ENCODE peak calls at places on chromosomes 12 and 14, in four cellular contexts. X, M, N and E are unnamed samples.

GRCh38 chr14:99360774-99361595 is 89.0 kb upstream of the BCL11B start:
- DNase-seq in X (no peak), M (no peak), N (peak; percentile 67), E (no peak)

GRCh38 chr14:45976001-45976400 is 675.6 kb downstream of the RPL10L start:
- DNase-seq in M (no peak), N (no peak), X (no peak), E (no peak)

GRCh38 chr12:29389295-29389919 is 8.4 kb upstream of the ERGIC2 start:
- DNase-seq in N (no peak), M (no peak), X (no peak), E (no peak)

GRCh38 chr12:110760204-110760609 is 17.5 kb upstream of the PPP1CC start:
- DNase-seq in N (no peak), X (no peak), M (no peak), E (no peak)

GRCh38 chr14:68379510-68380303 is 413.2 kb downstream of the ZFP36L1 start:
- DNase-seq in X (no peak), N (no peak), M (no peak), E (no peak)

GRCh38 chr14:104112609-104113571 is 25.5 kb upstream of the KIF26A start:
- DNase-seq in M (peak; percentile 21), X (no peak), N (no peak), E (no peak)

GRCh38 chr14:104094056-104094708 is 8.7 kb downstream of the ASPG start:
- DNase-seq in M (no peak), N (no peak), X (no peak), E (no peak)

GRCh38 chr12:94545937-94546771 is 86.5 kb upstream of the CEP83 start:
- DNase-seq in N (peak; percentile 77), M (peak; percentile 60), X (no peak), E (peak; percentile 54)

GRCh38 chr12:65276923-65277322 is 1.6 kb upstream of the MSRB3 start:
- DNase-seq in X (no peak), M (no peak), N (no peak), E (no peak)

GRCh38 chr12:114834621-114835020 is 150.6 kb upstream of the TBX3 start:
- DNase-seq in N (no peak), X (no peak), M (no peak), E (no peak)

GRCh38 chr14:32697704-32698103 is 241.0 kb upstream of the NPAS3 start:
- DNase-seq in M (no peak), X (no peak), N (no peak), E (no peak)

GRCh38 chr12:108568653-108569154 is 6.3 kb downstream of the ISCU start:
- DNase-seq in N (no peak), X (no peak), M (no peak), E (no peak)

GRCh38 chr12:53499261-53500118 is at the start of gene MAP3K12:
- DNase-seq in M (peak; percentile 48), N (no peak), X (peak; percentile 89), E (no peak)

GRCh38 chr12:109560867-109561710 is 12.2 kb downstream of the MMAB start:
- DNase-seq in N (no peak), M (no peak), X (no peak), E (no peak)

GRCh38 chr14:93395227-93395626 is 35.5 kb upstream of the UNC79 start:
- DNase-seq in X (no peak), M (no peak), N (no peak), E (no peak)

GRCh38 chr12:112841891-112842290 is 50.3 kb downstream of the RPH3A start:
- DNase-seq in N (no peak), X (no peak), M (no peak), E (no peak)

GRCh38 chr14:31489680-31490079 is 1.8 kb upstream of the GPR33 start:
- DNase-seq in X (no peak), M (no peak), N (no peak), E (no peak)

GRCh38 chr14:23040100-23040499 is 1.9 kb upstream of the PSMB11 start:
- DNase-seq in X (no peak), M (no peak), N (no peak), E (no peak)

GRCh38 chr12:18468521-18469075 is 207.3 kb downstream of the PIK3C2G start:
- DNase-seq in N (no peak), X (no peak), M (no peak), E (no peak)

GRCh38 chr12:19529933-19530630 is 90.8 kb downstream of the AEBP2 start:
- DNase-seq in M (no peak), X (no peak), N (no peak), E (no peak)

GRCh38 chr14:102749833-102750775 is 27.1 kb upstream of the TRAF3 start:
- DNase-seq in X (no peak), N (no peak), M (no peak), E (no peak)

GRCh38 chr14:68986225-68986624 is 7.1 kb upstream of the ACTN1 start:
- DNase-seq in M (no peak), N (no peak), X (no peak), E (no peak)

GRCh38 chr12:22105542-22105941 is 59.5 kb downstream of the CMAS start:
- DNase-seq in X (no peak), M (no peak), N (no peak), E (no peak)

GRCh38 chr12:56590237-56590830 is 39.8 kb downstream of the BAZ2A start:
- DNase-seq in M (no peak), X (no peak), N (no peak), E (no peak)

GRCh38 chr12:12561305-12562015 is 1.2 kb downstream of the DUSP16 start:
- DNase-seq in M (peak; percentile 69), X (peak; percentile 89), N (no peak), E (no peak)

GRCh38 chr12:68812553-68813241 is 4.7 kb downstream of the MDM2 start:
- DNase-seq in N (no peak), X (peak; percentile 18), M (no peak), E (no peak)

GRCh38 chr14:74921987-74922751 is 891 bp downstream of the RPS6KL1 start:
- DNase-seq in X (peak; percentile 53), N (no peak), M (no peak), E (no peak)

GRCh38 chr14:34713681-34714319 is 593 bp downstream of the CFL2 start:
- DNase-seq in M (peak; percentile 27), X (peak; percentile 79), N (no peak), E (no peak)

GRCh38 chr14:91996951-91997371 is 42.9 kb downstream of the TRIP11 start:
- DNase-seq in N (peak; percentile 44), M (no peak), X (no peak), E (no peak)

GRCh38 chr12:57763881-57764661 is 2.8 kb downstream of the CYP27B1 start:
- DNase-seq in X (no peak), M (no peak), N (no peak), E (no peak)

GRCh38 chr14:81990312-81990761 is 456.7 kb upstream of the SEL1L start:
- DNase-seq in M (peak; percentile 45), N (peak; percentile 18), X (no peak), E (no peak)

GRCh38 chr12:91178139-91178561 is 4.5 kb downstream of the DCN start:
- DNase-seq in X (no peak), M (no peak), N (no peak), E (no peak)

GRCh38 chr12:131759176-131759575 is 48.3 kb downstream of the SFSWAP start:
- DNase-seq in N (no peak), X (no peak), M (no peak), E (no peak)

GRCh38 chr12:29073631-29074239 is 75.3 kb upstream of the FAR2 start:
- DNase-seq in N (peak; percentile 35), X (no peak), M (no peak), E (no peak)

GRCh38 chr12:13573698-13574321 is 377.3 kb downstream of the EMP1 start:
- DNase-seq in M (no peak), N (peak; percentile 87), X (no peak), E (no peak)

GRCh38 chr14:76516884-76517283 is 140.9 kb downstream of the ESRRB start:
- DNase-seq in X (no peak), M (no peak), N (no peak), E (no peak)

DNA sequence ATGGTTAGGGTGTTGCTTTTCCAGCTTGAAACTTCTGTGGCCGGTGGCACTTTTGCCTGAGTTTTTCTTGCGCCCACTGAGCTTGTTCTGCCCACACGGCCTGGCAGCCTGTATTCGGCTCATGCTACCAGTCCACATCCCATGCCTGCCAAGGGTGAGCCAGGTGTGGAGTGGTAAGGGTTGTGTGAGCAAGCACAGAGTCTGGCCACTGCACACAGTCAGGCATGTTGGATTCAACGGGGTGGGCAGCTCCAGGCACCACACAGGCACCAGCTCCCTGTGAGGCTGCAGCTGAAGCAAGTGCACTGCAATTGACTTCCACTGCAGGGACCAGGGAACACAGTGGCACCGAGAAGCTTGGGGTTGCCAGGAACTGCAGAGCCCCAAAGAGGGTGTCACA is 18.8 kb upstream of the NTS start:
- DNase-seq in N (no peak), X (no peak), M (no peak), E (no peak)
- TF ChIP-seq POLR2AphosphoS5 in N (no peak), X (no peak), M (no peak), E (no peak)

GRCh38 chr12:89345830-89346740 is 6.2 kb downstream of the DUSP6 start:
- DNase-seq in N (peak; percentile 61), M (peak; percentile 34), X (peak; percentile 75), E (peak; percentile 41)
- TF ChIP-seq POLR2AphosphoS5 in N (peak; percentile 16), M (peak; percentile 62), X (no peak), E (peak; percentile 19)

DNA sequence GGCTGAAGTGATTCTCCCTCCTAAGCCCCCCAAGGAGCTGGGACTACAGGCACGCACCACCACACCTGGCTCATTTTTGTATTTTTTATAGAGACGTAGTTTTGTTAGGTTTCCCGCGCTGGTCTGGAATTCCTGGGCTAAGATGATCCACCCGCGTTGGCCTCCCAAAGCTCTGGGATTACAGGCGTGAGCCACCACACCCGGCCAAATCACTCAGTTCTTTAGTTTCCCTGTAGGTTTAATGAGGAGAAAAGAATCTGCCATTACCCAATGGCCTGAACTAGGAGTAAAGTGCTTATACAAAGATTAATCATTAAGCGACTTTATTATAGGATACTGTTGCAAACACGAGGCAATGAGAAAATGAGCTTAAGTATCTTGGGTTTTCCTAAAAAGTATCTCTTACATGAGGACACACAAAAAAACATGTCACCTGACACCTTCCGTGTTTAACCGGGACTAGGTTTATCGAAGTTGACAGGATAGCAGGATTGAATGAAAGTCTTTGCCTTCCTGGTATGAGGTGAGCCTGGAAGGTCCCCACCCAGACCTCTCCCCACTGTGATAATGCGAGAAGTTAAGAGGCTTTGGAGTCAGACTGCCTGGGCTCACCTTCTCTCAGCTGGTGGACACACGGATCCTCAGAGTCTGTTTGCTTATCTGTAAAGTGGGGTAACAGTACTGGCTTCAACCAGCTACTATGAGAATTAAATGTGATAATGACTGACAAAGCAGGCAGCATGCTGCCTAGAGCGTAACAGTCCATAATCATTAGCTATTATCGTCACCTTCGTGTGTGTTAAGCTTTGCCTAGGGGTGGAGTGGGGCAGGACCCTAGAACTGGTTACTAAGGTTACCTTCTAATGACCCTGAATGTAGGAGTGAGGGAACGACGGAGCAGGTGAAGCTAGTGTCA is 133.6 kb upstream of the KRAS start:
- DNase-seq in M (no peak), X (no peak), N (no peak), E (no peak)
- TF ChIP-seq POLR2AphosphoS5 in M (no peak), X (no peak), N (no peak), E (no peak)

GRCh38 chr12:104010800-104011199 is 39.2 kb downstream of the GLT8D2 start:
- DNase-seq in M (no peak), X (no peak), N (no peak), E (no peak)

GRCh38 chr12:104010121-104010520 is 39.9 kb downstream of the GLT8D2 start:
- DNase-seq in N (no peak), M (no peak), X (no peak), E (no peak)

GRCh38 chr12:104011265-104011664 is 38.7 kb downstream of the GLT8D2 start:
- DNase-seq in N (peak; percentile 16), X (no peak), M (no peak), E (no peak)

GRCh38 chr12:104002686-104003085 is 37.0 kb downstream of the TDG start:
- DNase-seq in X (no peak), N (no peak), M (no peak), E (no peak)

GRCh38 chr12:104006929-104007328 is 41.3 kb downstream of the TDG start:
- DNase-seq in X (no peak), N (no peak), M (no peak), E (no peak)
- TF ChIP-seq POLR2AphosphoS5 in X (no peak), N (no peak), M (no peak), E (no peak)